ENCODE peak calls at places on chromosomes 4 and X, in seven cellular contexts. J is activated T-cell treated with anti-CD3 and anti-CD28 coated beads for 1 hour; D is LoVo; I is effector memory CD4-positive, alpha-beta T cell; P is foreskin fibroblast; Q is KG1; O is posterior vena cava. L is an unnamed sample.

GRCh38 chr4:38857354-38858096 is 908 bp upstream of the TLR6 start:
- DNase-seq in J (no peak), D (peak), I (no peak), P (peak), Q (peak), O (no peak), L (no peak)

GRCh38 chrX:27995611-27996010 is 14.4 kb upstream of the DCAF8L1 start:
- DNase-seq in J (no peak), D (no peak), I (no peak), P (no peak), Q (no peak), O (no peak), L (no peak)

GRCh38 chrX:77264490-77264889 is 182.7 kb upstream of the FGF16 start:
- DNase-seq in J (no peak), D (no peak), I (no peak), P (no peak), Q (no peak), O (no peak), L (no peak)

GRCh38 chrX:71928856-71929255 is 18.2 kb downstream of the NHSL2 start:
- DNase-seq in J (no peak), D (no peak), I (no peak), P (no peak), Q (no peak), O (no peak), L (no peak)

GRCh38 chr4:2248044-2248780 is 6.3 kb upstream of the HAUS3 start:
- DNase-seq in J (no peak), D (no peak), I (no peak), P (no peak), Q (no peak), O (peak), L (no peak)

GRCh38 chrX:134761788-134762187 is 103.5 kb upstream of the PLAC1 start:
- DNase-seq in J (no peak), D (peak), I (no peak), P (peak), Q (no peak), O (no peak), L (no peak)

GRCh38 chr4:141153751-141154510 is 20.7 kb upstream of the RNF150 start:
- DNase-seq in J (no peak), D (no peak), I (no peak), P (peak), Q (no peak), O (no peak), L (no peak)

GRCh38 chrX:153662266-153662665 is 11.3 kb downstream of the PNCK start:
- DNase-seq in J (peak), D (peak), I (no peak), P (peak), Q (no peak), O (peak), L (peak)

GRCh38 chr4:122775039-122775438 is 42.5 kb downstream of the BBS12 start:
- DNase-seq in J (no peak), D (no peak), I (no peak), P (no peak), Q (no peak), O (no peak), L (no peak)

GRCh38 chr4:182126567-182126966 is 116.6 kb upstream of the TENM3 start:
- DNase-seq in J (no peak), D (no peak), I (no peak), P (no peak), Q (no peak), O (no peak), L (no peak)

GRCh38 chr4:53494851-53495250 is 96.4 kb downstream of the LNX1 start:
- DNase-seq in J (no peak), D (no peak), I (no peak), P (peak), Q (no peak), O (no peak), L (no peak)